ENCODE peak calls at places on chromosomes 5 and 9, in six cellular contexts. J is A549, X is NB4, C is HepG2, K is GM12878, D is HCT116. H is an unnamed sample.
A peak's percentile ranks its signal among the peaks of the same experiment; 100 is the strongest.

GRCh38 chr9:114446036-114446435 is 58.3 kb upstream of the AKNA start:
- DNase-seq in J (no peak), X (no peak), C (no peak), K (no peak), D (no peak), H (peak; percentile 63)

GRCh38 chr9:97900738-97901565 is 21.3 kb downstream of the TRMO start:
- DNase-seq in J (peak; percentile 59), X (peak; percentile 54), C (peak; percentile 28), K (no peak), D (peak; percentile 27), H (peak; percentile 45)

GRCh38 chr5:112366987-112367386 is 52.1 kb downstream of the EPB41L4A start:
- DNase-seq in J (peak; percentile 34), X (no peak), C (peak; percentile 20), K (no peak), D (peak; percentile 26), H (no peak)

GRCh38 chr5:150339165-150339564 is 18.3 kb upstream of the TCOF1 start:
- DNase-seq in J (no peak), X (peak; percentile 25), C (no peak), K (no peak), D (no peak), H (no peak)

GRCh38 chr9:128405780-128406171 is 14.9 kb upstream of the CERCAM start:
- DNase-seq in J (no peak), X (no peak), C (no peak), K (no peak), D (no peak), H (no peak)

GRCh38 chr5:2747372-2748179 is 3.9 kb downstream of the IRX2 start:
- DNase-seq in J (no peak), X (no peak), C (no peak), K (no peak), D (no peak), H (no peak)

GRCh38 chr5:179257190-179257741 is 88.0 kb downstream of the ADAMTS2 start:
- DNase-seq in J (no peak), X (no peak), C (no peak), K (no peak), D (no peak), H (no peak)

GRCh38 chr9:121622842-121623203 is 28.6 kb upstream of the DAB2IP start:
- DNase-seq in J (no peak), X (peak; percentile 50), C (no peak), K (no peak), D (no peak), H (no peak)

GRCh38 chr5:83151821-83152220 is 74.5 kb downstream of the XRCC4 start:
- DNase-seq in J (no peak), X (no peak), C (no peak), K (no peak), D (no peak), H (no peak)

GRCh38 chr5:96657068-96657467 is 5.1 kb upstream of the CAST start:
- DNase-seq in J (peak; percentile 70), X (peak; percentile 87), C (peak; percentile 12), K (peak; percentile 61), D (peak; percentile 84), H (peak; percentile 53)

GRCh38 chr9:116494815-116495634 is 192.1 kb upstream of the TRIM32 start:
- DNase-seq in J (peak; percentile 32), X (peak; percentile 27), C (peak; percentile 26), K (no peak), D (peak; percentile 35), H (no peak)

GRCh38 chr5:133086366-133086875 is 34.6 kb downstream of the HSPA4 start:
- DNase-seq in J (no peak), X (no peak), C (no peak), K (no peak), D (no peak), H (no peak)

GRCh38 chr5:158284242-158284641 is 425.3 kb upstream of the CLINT1 start:
- DNase-seq in J (no peak), X (no peak), C (no peak), K (no peak), D (no peak), H (no peak)

GRCh38 chr5:149237662-149238061 is 34.0 kb upstream of the AFAP1L1 start:
- DNase-seq in J (no peak), X (no peak), C (no peak), K (no peak), D (no peak), H (no peak)

GRCh38 chr5:159094745-159095144 is 5.0 kb downstream of the EBF1 start:
- DNase-seq in J (peak; percentile 93), X (peak; percentile 93), C (peak; percentile 8), K (no peak), D (peak; percentile 26), H (peak; percentile 11)

GRCh38 chr5:207599-207998 is 10.4 kb downstream of the CCDC127 start:
- DNase-seq in J (no peak), X (no peak), C (no peak), K (no peak), D (no peak), H (no peak)

GRCh38 chr5:62083661-62084060 is 222.3 kb upstream of the KIF2A start:
- DNase-seq in J (no peak), X (no peak), C (no peak), K (no peak), D (no peak), H (no peak)

GRCh38 chr5:135560858-135561257 is 17.9 kb downstream of the CXCL14 start:
- DNase-seq in J (peak; percentile 76), X (peak; percentile 90), C (peak; percentile 63), K (peak; percentile 21), D (peak; percentile 65), H (peak; percentile 54)

GRCh38 chr9:86945868-86946711 is 1.2 kb downstream of the GAS1 start:
- DNase-seq in J (peak; percentile 70), X (peak; percentile 37), C (no peak), K (no peak), D (no peak), H (peak; percentile 55)

GRCh38 chr5:101424530-101425175 is 521.6 kb upstream of the ST8SIA4 start:
- DNase-seq in J (peak; percentile 4), X (no peak), C (no peak), K (no peak), D (peak; percentile 10), H (peak; percentile 50)

GRCh38 chr5:177456591-177456964 is 10.0 kb downstream of the PRR7 start:
- DNase-seq in J (no peak), X (no peak), C (no peak), K (no peak), D (no peak), H (no peak)

GRCh38 chr5:177454397-177455035 is 7.9 kb downstream of the PRR7 start:
- DNase-seq in J (peak; percentile 89), X (peak; percentile 90), C (peak; percentile 79), K (no peak), D (peak; percentile 62), H (peak; percentile 92)

GRCh38 chr5:177455661-177456590 is 9.3 kb downstream of the PRR7 start:
- DNase-seq in J (peak; percentile 94), X (peak; percentile 93), C (peak; percentile 77), K (no peak), D (peak; percentile 84), H (peak; percentile 84)

GRCh38 chr5:177453852-177454396 is 7.3 kb downstream of the PRR7 start:
- DNase-seq in J (no peak), X (no peak), C (no peak), K (no peak), D (no peak), H (no peak)

GRCh38 chr5:177455036-177455660 is 8.5 kb downstream of the PRR7 start:
- DNase-seq in J (peak; percentile 84), X (peak; percentile 87), C (peak; percentile 79), K (no peak), D (peak; percentile 76), H (peak; percentile 75)
- TF ChIP-seq POLR2A in J (peak; percentile 30), X (peak; percentile 55), C (peak; percentile 35), K (no peak), D (no peak), H (no peak)

GRCh38 chr5:13643734-13644133 is 300.8 kb downstream of the DNAH5 start:
- DNase-seq in J (no peak), X (no peak), C (no peak), K (no peak), D (no peak), H (no peak)

GRCh38 chr5:13643196-13643595 is 301.3 kb downstream of the DNAH5 start:
- DNase-seq in J (no peak), X (no peak), C (no peak), K (no peak), D (no peak), H (no peak)

GRCh38 chr5:13640270-13640669 is 304.2 kb downstream of the DNAH5 start:
- DNase-seq in J (peak; percentile 33), X (no peak), C (no peak), K (no peak), D (no peak), H (no peak)
- TF ChIP-seq MAX in J (no peak), X (no peak), C (no peak), K (no peak), D (no peak), H (no peak)

GRCh38 chr9:134406366-134407122 is 80.3 kb downstream of the RXRA start:
- DNase-seq in J (peak; percentile 66), X (peak; percentile 21), C (no peak), K (no peak), D (no peak), H (no peak)

GRCh38 chr9:134408939-134409737 is 82.9 kb downstream of the RXRA start:
- DNase-seq in J (no peak), X (peak; percentile 89), C (no peak), K (no peak), D (no peak), H (no peak)

GRCh38 chr9:134405527-134405926 is 79.3 kb downstream of the RXRA start:
- DNase-seq in J (no peak), X (peak; percentile 72), C (no peak), K (no peak), D (no peak), H (no peak)

GRCh38 chr9:134408389-134408788 is 82.1 kb downstream of the RXRA start:
- DNase-seq in J (peak; percentile 67), X (peak; percentile 57), C (no peak), K (no peak), D (no peak), H (no peak)

DNA sequence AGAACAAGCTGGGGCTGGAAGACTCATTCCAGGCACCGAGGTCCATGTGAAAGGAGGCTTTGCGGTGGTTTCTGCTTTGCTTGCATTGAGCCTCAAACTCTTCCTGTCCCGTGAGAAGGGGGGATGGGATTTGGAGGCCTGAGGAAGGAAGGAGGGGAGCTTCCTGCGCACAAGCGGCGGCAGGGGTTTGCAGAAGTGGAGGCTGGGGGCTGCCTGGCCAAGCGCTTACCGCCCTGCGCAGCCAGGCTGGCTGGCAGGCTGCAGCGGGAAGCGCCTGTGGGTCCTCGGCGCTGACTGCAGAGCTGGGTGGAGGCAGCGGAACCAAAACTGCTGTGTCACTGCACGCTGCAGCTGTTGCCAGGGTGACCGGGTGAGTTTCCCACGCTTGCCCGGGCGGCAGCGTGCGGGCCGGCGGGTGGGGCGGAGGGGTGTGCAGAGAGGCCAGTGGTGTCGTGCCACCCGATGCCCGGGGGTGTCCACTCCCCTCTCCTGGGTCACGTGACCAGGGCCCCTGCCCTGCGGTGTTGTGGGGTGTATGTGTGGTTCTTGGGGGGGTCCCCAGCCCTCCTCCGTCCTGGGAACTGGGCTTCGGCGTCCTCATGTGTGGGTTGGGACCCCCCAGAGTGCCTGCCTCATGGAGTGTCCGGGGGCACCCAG is 81.0 kb downstream of the RXRA start:
- DNase-seq in J (peak; percentile 96), X (peak; percentile 98), C (no peak), K (peak; percentile 70), D (peak; percentile 45), H (peak; percentile 94)
- TF ChIP-seq POLR2A in J (peak; percentile 70), X (no peak), C (no peak), K (no peak), D (no peak), H (no peak)

DNA sequence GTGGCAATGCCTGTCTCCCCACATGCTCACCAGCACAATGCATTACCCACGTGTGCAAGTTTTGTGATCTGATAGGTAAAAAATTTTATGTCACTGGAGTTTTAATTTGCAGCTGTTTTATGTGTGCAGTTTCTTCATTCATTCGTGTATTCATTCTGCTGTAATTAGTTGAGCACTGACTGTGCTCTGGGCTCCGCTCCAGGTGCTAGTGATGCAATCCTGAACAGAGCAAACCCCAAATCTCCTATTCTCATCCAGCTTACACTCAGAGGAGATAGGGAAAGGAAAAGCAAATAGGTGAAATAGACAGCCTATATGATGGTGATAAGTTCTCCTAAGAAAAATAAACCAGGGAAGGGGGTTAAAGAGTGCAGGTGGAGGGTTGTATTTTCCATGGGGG is 148.4 kb downstream of the TENT4A start:
- DNase-seq in J (no peak), X (no peak), C (no peak), K (no peak), D (no peak), H (no peak)
- TF ChIP-seq MAX in J (no peak), X (no peak), C (no peak), K (no peak), D (no peak), H (no peak)

H was measured in endothelial cell of umbilical vein.